ENCODE peak calls at places on chromosomes 7 and 10, in nine cellular contexts. D is effector CD4-positive, alpha-beta T cell; Y is tibial nerve; L is lower lobe of right lung; U is SK-N-MC; G is HFF-Myc; T is NCI-H2081; M is EH; F is left cardiac atrium. B is an unnamed sample.

GRCh38 chr10:18418579-18419210 is 232.7 kb downstream of the NSUN6 start:
- DNase-seq in D (no peak), F (no peak), M (no peak), L (no peak), Y (no peak), G (no peak), U (no peak), T (no peak), B (no peak)

GRCh38 chr10:35495521-35496238 is 109.5 kb upstream of the GJD4 start:
- DNase-seq in Y (no peak), F (no peak), T (no peak), D (no peak), G (no peak), U (no peak), L (no peak), M (peak), B (no peak)

GRCh38 chr10:102347236-102347828 is 48.2 kb upstream of the NFKB2 start:
- DNase-seq in U (no peak), L (peak), M (peak), G (no peak), F (peak), T (no peak), D (no peak), Y (peak), B (no peak)

GRCh38 chr7:55893940-55894339 is 6.7 kb downstream of the ZNF713 start:
- DNase-seq in L (no peak), Y (no peak), G (no peak), T (no peak), U (no peak), F (no peak), D (no peak), M (no peak), B (no peak)

GRCh38 chr10:87771871-87772500 is 46.0 kb downstream of the ATAD1 start:
- DNase-seq in U (no peak), Y (no peak), G (no peak), T (no peak), F (no peak), D (no peak), L (no peak), M (peak), B (no peak)

GRCh38 chr7:33821970-33822369 is 83.4 kb upstream of the BMPER start:
- DNase-seq in Y (no peak), L (no peak), M (peak), G (no peak), F (no peak), T (no peak), U (no peak), D (no peak), B (no peak)

GRCh38 chr10:128475686-128476410 is 349.6 kb upstream of the MKI67 start:
- DNase-seq in L (no peak), M (no peak), D (no peak), G (no peak), T (no peak), F (no peak), U (no peak), Y (no peak), B (no peak)

GRCh38 chr7:137343483-137343841 is at the start of gene PTN:
- DNase-seq in M (peak), D (no peak), F (peak), T (peak), G (peak), Y (no peak), L (no peak), U (no peak), B (no peak)

GRCh38 chr7:41103331-41103730 is 599.6 kb downstream of the INHBA start:
- DNase-seq in Y (no peak), D (no peak), U (no peak), M (peak), L (no peak), T (no peak), G (no peak), F (no peak), B (no peak)

GRCh38 chr7:52540041-52540440 is 495.4 kb upstream of the POM121L12 start:
- DNase-seq in F (no peak), Y (no peak), T (no peak), M (no peak), D (no peak), U (no peak), L (no peak), G (no peak), B (no peak)

GRCh38 chr10:30819306-30820190 is 190.0 kb upstream of the LYZL2 start:
- DNase-seq in D (no peak), M (peak), F (no peak), G (peak), Y (no peak), U (no peak), T (no peak), L (no peak), B (no peak)

GRCh38 chr10:128546651-128547165 is 420.5 kb upstream of the MKI67 start:
- DNase-seq in Y (no peak), G (no peak), D (no peak), T (no peak), U (no peak), L (no peak), M (no peak), F (no peak), B (no peak)

GRCh38 chr10:129673292-129673691 is 206.3 kb downstream of the MGMT start:
- DNase-seq in G (no peak), U (no peak), M (no peak), F (no peak), Y (no peak), D (no peak), T (no peak), L (no peak), B (no peak)